ENCODE peak calls at places on chromosome 18, in ten cellular contexts. I is hepatocyte, G is stomach, L is HFFc6, J is GM23338, A is WTC11, K is B cell, R is heart left ventricle, X is fibroblast of mammary gland, H is progenitor cell of endocrine pancreas. P is an unnamed sample.

GRCh38 chr18:35040638-35040987 is 600 bp upstream of the MAPRE2 start:
- DNase-seq in I (no peak), G (no peak), L (no peak), J (no peak), A (no peak), K (no peak), R (no peak), X (no peak), H (no peak), P (no peak)

GRCh38 chr18:45222200-45222599 is 393.1 kb upstream of the SLC14A2 start:
- DNase-seq in I (no peak), G (no peak), L (no peak), J (no peak), A (no peak), K (no peak), R (no peak), X (peak; percentile 25), H (no peak), P (no peak)

GRCh38 chr18:39564716-39565115 is 1999.1 kb upstream of the CELF4 start:
- DNase-seq in I (no peak), G (no peak), L (no peak), J (no peak), A (no peak), K (no peak), R (no peak), X (no peak), H (no peak), P (no peak)

GRCh38 chr18:49747876-49748275 is 65.5 kb downstream of the ACAA2 start:
- DNase-seq in I (no peak), G (no peak), L (peak; percentile 24), J (peak; percentile 36), A (no peak), K (no peak), R (no peak), X (no peak), H (no peak), P (no peak)

GRCh38 chr18:79634186-79634585 is 45.4 kb upstream of the CTDP1 start:
- DNase-seq in I (no peak), G (no peak), L (no peak), J (no peak), A (no peak), K (no peak), R (no peak), X (no peak), H (no peak), P (no peak)

GRCh38 chr18:7844017-7844416 is 276.9 kb downstream of the PTPRM start:
- DNase-seq in I (no peak), G (no peak), L (no peak), J (no peak), A (no peak), K (no peak), R (no peak), X (peak; percentile 53), H (no peak), P (no peak)

GRCh38 chr18:45232058-45232457 is 383.2 kb upstream of the SLC14A2 start:
- DNase-seq in I (no peak), G (no peak), L (no peak), J (no peak), A (no peak), K (no peak), R (no peak), X (no peak), H (no peak), P (no peak)

GRCh38 chr18:65091737-65092329 is 659.0 kb upstream of the CDH7 start:
- DNase-seq in I (peak; percentile 64), G (no peak), L (no peak), J (peak; percentile 82), A (no peak), K (peak; percentile 2), R (no peak), X (peak; percentile 2), H (no peak), P (no peak)

GRCh38 chr18:36427369-36427768 is 129.9 kb downstream of the FHOD3 start:
- DNase-seq in I (no peak), G (no peak), L (peak; percentile 24), J (no peak), A (no peak), K (no peak), R (no peak), X (no peak), H (no peak), P (no peak)

GRCh38 chr18:456361-456821 is 44.1 kb downstream of the COLEC12 start:
- DNase-seq in I (peak; percentile 28), G (no peak), L (no peak), J (no peak), A (no peak), K (no peak), R (peak; percentile 63), X (peak; percentile 92), H (no peak), P (no peak)

GRCh38 chr18:985301-985700 is 80.6 kb downstream of the ADCYAP1 start:
- DNase-seq in I (no peak), G (no peak), L (no peak), J (peak; percentile 68), A (peak; percentile 21), K (no peak), R (peak; percentile 25), X (no peak), H (no peak), P (no peak)

GRCh38 chr18:31954349-31954748 is 11.4 kb upstream of the TRAPPC8 start:
- DNase-seq in I (peak; percentile 63), G (peak; percentile 33), L (no peak), J (no peak), A (no peak), K (no peak), R (no peak), X (peak; percentile 82), H (no peak), P (peak; percentile 36)

GRCh38 chr18:5627756-5628511 is 84.1 kb upstream of the EPB41L3 start:
- DNase-seq in I (peak; percentile 38), G (no peak), L (no peak), J (peak; percentile 28), A (no peak), K (no peak), R (peak; percentile 64), X (no peak), H (no peak), P (peak; percentile 36)

GRCh38 chr18:48197819-48198218 is 211.4 kb downstream of the ZBTB7C start:
- DNase-seq in I (no peak), G (no peak), L (no peak), J (no peak), A (no peak), K (no peak), R (no peak), X (peak; percentile 7), H (no peak), P (no peak)

GRCh38 chr18:32530947-32531651 is 60.4 kb upstream of the GAREM1 start:
- DNase-seq in I (peak; percentile 65), G (no peak), L (no peak), J (no peak), A (no peak), K (no peak), R (no peak), X (peak; percentile 78), H (no peak), P (no peak)

GRCh38 chr18:7598167-7599062 is 31.3 kb downstream of the PTPRM start:
- DNase-seq in I (no peak), G (no peak), L (peak; percentile 39), J (no peak), A (no peak), K (no peak), R (no peak), X (peak; percentile 73), H (no peak), P (no peak)

GRCh38 chr18:78898066-78898465 is 81.6 kb upstream of the SALL3 start:
- DNase-seq in I (no peak), G (no peak), L (no peak), J (no peak), A (no peak), K (no peak), R (no peak), X (no peak), H (no peak), P (no peak)

GRCh38 chr18:37566479-37567060 is 972 bp upstream of the CELF4 start:
- DNase-seq in I (no peak), G (no peak), L (no peak), J (peak; percentile 46), A (no peak), K (no peak), R (no peak), X (no peak), H (peak; percentile 18), P (no peak)

GRCh38 chr18:61542596-61542995 is 209.4 kb downstream of the CDH20 start:
- DNase-seq in I (no peak), G (no peak), L (no peak), J (no peak), A (no peak), K (no peak), R (no peak), X (no peak), H (no peak), P (no peak)
- TF ChIP-seq CTCF in I (no peak), G (no peak), L (no peak), J (no peak), A (no peak), K (no peak), R (no peak), X (no peak), H (no peak), P (no peak)

GRCh38 chr18:77464917-77465316 is 215.3 kb downstream of the GALR1 start:
- DNase-seq in I (no peak), G (no peak), L (no peak), J (no peak), A (no peak), K (no peak), R (no peak), X (no peak), H (no peak), P (no peak)
- TF ChIP-seq CTCF in I (no peak), G (no peak), L (no peak), J (no peak), A (no peak), K (no peak), R (no peak), X (no peak), H (no peak), P (no peak)

GRCh38 chr18:75309564-75309963 is 99.0 kb downstream of the TSHZ1 start:
- DNase-seq in I (no peak), G (no peak), L (no peak), J (peak; percentile 19), A (peak; percentile 27), K (no peak), R (no peak), X (no peak), H (no peak), P (no peak)
- TF ChIP-seq CTCF in I (no peak), G (no peak), L (no peak), J (no peak), A (no peak), K (no peak), R (no peak), X (no peak), H (no peak), P (no peak)

DNA sequence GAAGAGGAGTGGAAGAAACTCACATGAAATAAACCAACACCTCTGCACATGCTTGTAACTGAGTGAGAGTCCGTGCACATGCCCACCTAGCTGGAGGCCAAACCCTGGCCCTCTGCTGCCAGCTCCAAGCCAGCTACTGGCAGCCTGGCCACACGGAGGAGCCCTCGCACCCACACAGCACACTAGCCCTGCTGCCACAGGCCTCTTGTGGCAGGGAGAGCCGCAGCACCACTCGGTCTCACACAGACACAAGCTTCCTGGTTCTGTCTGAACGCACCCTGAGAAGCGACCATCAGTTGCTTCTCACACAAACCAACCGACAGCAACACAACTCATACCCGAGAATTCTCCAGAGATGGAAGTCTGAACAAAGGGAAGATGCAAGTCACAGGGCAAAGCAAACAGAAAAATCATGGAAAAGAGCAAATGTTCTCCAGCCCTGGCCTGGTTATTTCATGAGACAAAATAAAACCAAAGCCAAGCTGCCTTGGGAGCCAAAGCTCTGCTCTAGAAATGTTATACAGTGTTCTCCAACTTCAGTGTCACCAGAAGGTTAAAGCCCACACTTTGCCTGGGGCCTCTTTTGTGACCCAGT is 65.1 kb downstream of the FBXO15 start:
- DNase-seq in I (peak; percentile 70), G (peak; percentile 43), L (peak; percentile 65), J (peak; percentile 83), A (peak; percentile 74), K (peak; percentile 71), R (peak; percentile 49), X (peak; percentile 34), H (peak; percentile 30), P (peak; percentile 69)
- TF ChIP-seq CTCF in I (peak; percentile 54), G (peak; percentile 5), L (peak; percentile 73), J (peak; percentile 57), A (no peak), K (peak; percentile 27), R (peak; percentile 19), X (peak; percentile 40), H (peak; percentile 67), P (peak; percentile 17)

P was measured in mucosa of descending colon.